ENCODE peak calls at places on chromosome 1, in nine cellular contexts. K, P, Y, G, S, N, X, J and A are unnamed samples.

GRCh38 chr1:2248127-2248826 is 20.2 kb downstream of the SKI start:
- DNase-seq in K (no peak), P (no peak), Y (no peak), G (no peak), S (no peak), N (no peak), X (no peak), J (no peak), A (no peak)

GRCh38 chr1:46532498-46533178 is 18.8 kb downstream of the KNCN start:
- DNase-seq in K (no peak), P (peak; percentile 58), Y (peak; percentile 67), G (peak; percentile 83), S (no peak), N (peak; percentile 93), X (peak; percentile 32), J (no peak), A (no peak)

GRCh38 chr1:219666242-219666641 is 53.3 kb upstream of the ZC3H11B start:
- DNase-seq in K (no peak), P (no peak), Y (no peak), G (no peak), S (no peak), N (no peak), X (no peak), J (no peak), A (no peak)

GRCh38 chr1:50419192-50419906 is 3.9 kb downstream of the DMRTA2 start:
- DNase-seq in K (no peak), P (no peak), Y (no peak), G (no peak), S (no peak), N (peak; percentile 11), X (no peak), J (no peak), A (no peak)

GRCh38 chr1:61585714-61586113 is 139.2 kb downstream of the TM2D1 start:
- DNase-seq in K (no peak), P (no peak), Y (no peak), G (no peak), S (no peak), N (no peak), X (no peak), J (no peak), A (no peak)

GRCh38 chr1:8395433-8395866 is 77.5 kb downstream of the SLC45A1 start:
- DNase-seq in K (no peak), P (no peak), Y (peak; percentile 13), G (no peak), S (no peak), N (no peak), X (no peak), J (no peak), A (no peak)

GRCh38 chr1:183308719-183309118 is 109.5 kb downstream of the NMNAT2 start:
- DNase-seq in K (no peak), P (no peak), Y (no peak), G (no peak), S (no peak), N (no peak), X (no peak), J (no peak), A (no peak)

GRCh38 chr1:3902111-3902511 is 2.0 kb upstream of the C1orf174 start:
- DNase-seq in K (no peak), P (no peak), Y (no peak), G (no peak), S (no peak), N (no peak), X (no peak), J (no peak), A (no peak)

GRCh38 chr1:22171951-22172715 is 29.2 kb upstream of the WNT4 start:
- DNase-seq in K (no peak), P (no peak), Y (no peak), G (no peak), S (no peak), N (no peak), X (no peak), J (no peak), A (no peak)

GRCh38 chr1:19402031-19402430 is 83.3 kb downstream of the CAPZB start:
- DNase-seq in K (no peak), P (no peak), Y (no peak), G (no peak), S (no peak), N (no peak), X (no peak), J (no peak), A (no peak)

GRCh38 chr1:199463521-199464127 is 563.9 kb upstream of the NR5A2 start:
- DNase-seq in K (peak; percentile 54), P (no peak), Y (no peak), G (no peak), S (no peak), N (no peak), X (peak; percentile 64), J (no peak), A (no peak)

GRCh38 chr1:54708385-54708784 is 7.3 kb upstream of the TTC4 start:
- DNase-seq in K (no peak), P (no peak), Y (no peak), G (no peak), S (no peak), N (no peak), X (no peak), J (no peak), A (no peak)

GRCh38 chr1:201363455-201363854 is 14.0 kb downstream of the TNNT2 start:
- DNase-seq in K (no peak), P (no peak), Y (no peak), G (peak; percentile 27), S (no peak), N (no peak), X (no peak), J (no peak), A (no peak)
- TF ChIP-seq CTCF in K (no peak), P (no peak), Y (no peak), G (no peak), S (no peak), N (no peak), X (no peak), J (no peak), A (no peak)

GRCh38 chr1:92081031-92081430 is 886 bp downstream of the BTBD8 start:
- DNase-seq in K (no peak), P (no peak), Y (no peak), G (no peak), S (no peak), N (no peak), X (no peak), J (no peak), A (no peak)
- H3K4me3 ChIP-seq in K (peak overlapping the region; percentile 80), P (peak overlapping the region; percentile 66), Y (no peak overlapping the region), G (peak overlapping the region; percentile 95), S (peak overlapping the region; percentile 82), N (peak overlapping the region; percentile 56), X (peak overlapping the region; percentile 71), J (peak overlapping the region; percentile 91), A (peak overlapping the region; percentile 84)

GRCh38 chr1:204505674-204506073 is 10.5 kb upstream of the MDM4 start:
- DNase-seq in K (no peak), P (no peak), Y (no peak), G (no peak), S (no peak), N (no peak), X (no peak), J (no peak), A (no peak)
- H3K27ac ChIP-seq in K (no peak overlapping the region), P (peak overlapping the region; percentile 90), Y (peak overlapping the region; percentile 32), G (peak overlapping the region; percentile 78), S (peak overlapping the region; percentile 91), N (peak overlapping the region; percentile 91), X (peak overlapping the region; percentile 67), J (peak overlapping the region; percentile 62), A (peak overlapping the region; percentile 67)

GRCh38 chr1:48903291-48903690 is 126.6 kb upstream of the BEND5 start:
- DNase-seq in K (no peak), P (no peak), Y (no peak), G (no peak), S (no peak), N (no peak), X (no peak), J (no peak), A (no peak)
- TF ChIP-seq CTCF in K (no peak), P (no peak), Y (no peak), G (no peak), S (no peak), N (no peak), X (no peak), J (no peak), A (no peak)

DNA sequence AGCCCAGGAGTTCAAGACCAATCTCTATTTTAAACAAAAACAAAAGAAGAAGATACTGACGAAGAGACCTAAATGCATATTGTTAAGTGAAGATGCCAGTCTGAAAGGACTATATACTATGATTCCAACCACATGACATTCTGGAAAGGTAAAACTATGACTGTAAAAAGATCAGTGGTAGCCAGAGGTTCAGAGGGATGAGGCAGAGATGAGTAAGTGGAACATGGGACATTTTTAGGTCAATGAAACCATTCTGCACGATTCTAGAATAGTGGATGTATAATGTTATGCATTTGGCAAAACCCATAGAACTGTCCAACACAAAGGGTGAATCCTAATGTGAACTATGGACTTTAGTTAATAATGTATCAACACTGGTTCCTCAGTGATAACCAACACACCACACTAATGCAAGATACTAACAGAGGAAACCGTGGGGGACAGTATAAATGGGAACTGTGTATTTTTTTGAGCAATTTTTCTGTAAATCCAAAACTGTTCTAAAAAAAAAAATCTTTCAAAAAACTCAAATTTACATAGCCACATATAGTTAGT is 8.2 kb downstream of the RC3H1 start:
- DNase-seq in K (no peak), P (no peak), Y (no peak), G (no peak), S (no peak), N (no peak), X (no peak), J (no peak), A (no peak)
- H3K4me3 ChIP-seq in K (no peak overlapping the region), P (no peak overlapping the region), Y (no peak overlapping the region), G (no peak overlapping the region), S (no peak overlapping the region), N (no peak overlapping the region), X (no peak overlapping the region), J (no peak overlapping the region), A (no peak overlapping the region)

DNA sequence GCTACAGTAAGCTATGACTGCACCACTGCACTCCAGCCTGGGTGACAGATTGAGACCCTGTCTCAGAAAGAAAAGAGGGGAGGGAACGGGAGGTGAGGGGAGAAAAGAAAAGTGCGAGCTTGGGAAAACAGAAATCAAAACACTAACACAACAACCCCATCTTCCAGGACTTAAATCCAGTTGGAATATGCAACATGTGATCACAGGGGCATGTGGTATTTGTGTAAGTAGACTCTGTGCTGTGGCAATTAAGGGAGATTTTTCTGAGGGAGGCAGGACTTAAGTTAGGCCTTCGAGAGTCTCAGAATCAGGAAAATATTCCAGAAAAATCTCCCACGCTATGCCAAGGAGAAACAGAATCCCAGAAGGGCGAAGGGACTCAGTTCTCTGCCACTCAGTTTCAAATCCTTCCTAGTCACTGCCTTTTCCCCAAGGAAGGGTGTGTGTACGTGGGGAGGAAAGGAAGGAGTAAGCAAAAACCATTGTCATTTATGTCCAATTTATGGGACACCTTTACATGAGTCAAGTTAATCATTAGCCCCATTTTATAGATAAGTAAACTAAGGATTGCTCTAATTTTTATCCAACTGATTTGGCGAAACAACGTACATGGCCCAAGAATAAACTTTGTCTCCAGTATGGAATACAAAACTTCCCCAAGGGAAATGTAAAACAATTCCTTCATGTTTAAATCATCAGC is 12.3 kb downstream of the ID3 start:
- DNase-seq in K (no peak), P (no peak), Y (no peak), G (no peak), S (no peak), N (no peak), X (no peak), J (no peak), A (no peak)
- H3K27ac ChIP-seq in K (no peak overlapping the region), P (no peak overlapping the region), Y (no peak overlapping the region), G (no peak overlapping the region), S (no peak overlapping the region), N (no peak overlapping the region), X (peak overlapping the region; percentile 75), J (no peak overlapping the region), A (no peak overlapping the region)

GRCh38 chr1:42657981-42658879 is at the start of gene PPIH:
- DNase-seq in K (peak; percentile 61), P (peak; percentile 94), Y (peak; percentile 93), G (peak; percentile 98), S (peak; percentile 95), N (peak; percentile 96), X (peak; percentile 90), J (peak; percentile 89), A (peak; percentile 95)
- TF ChIP-seq CTCF in K (peak; percentile 36), P (peak; percentile 39), Y (peak; percentile 34), G (peak; percentile 44), S (no peak), N (no peak), X (no peak), J (no peak), A (no peak)